ENCODE peak calls at places on chromosome 11, in nine cellular contexts. A is GM12865, Q is progenitor cell of endocrine pancreas, J is psoas muscle, H is A549, R is fibroblast of the aortic adventitia, X is fibroblast of lung, U is uterus, M is endothelial cell. F is an unnamed sample.

GRCh38 chr11:119777940-119778339 is 48.9 kb upstream of the NECTIN1 start:
- DNase-seq in A (no peak), R (no peak), H (no peak), U (no peak), M (no peak), J (peak; percentile 29), Q (no peak), X (no peak), F (no peak)

GRCh38 chr11:66546368-66546965 is at the start of gene ACTN3:
- DNase-seq in M (peak; percentile 15), U (peak; percentile 64), A (peak; percentile 32), Q (no peak), J (peak; percentile 69), H (peak; percentile 18), R (peak; percentile 6), X (peak; percentile 27), F (peak; percentile 32)

GRCh38 chr11:69449320-69450063 is 32.0 kb upstream of the LINC01488 start:
- DNase-seq in J (peak; percentile 80), X (peak; percentile 57), R (peak; percentile 15), Q (no peak), U (peak; percentile 65), A (no peak), M (peak; percentile 71), H (no peak), F (peak; percentile 84)

GRCh38 chr11:103609117-103610066 is 427.0 kb upstream of the DDI1 start:
- DNase-seq in Q (no peak), R (peak; percentile 96), M (peak; percentile 18), A (no peak), U (no peak), J (no peak), X (peak; percentile 97), H (peak; percentile 68), F (no peak)

GRCh38 chr11:45926001-45926401 is 3.5 kb downstream of the LARGE2 start:
- DNase-seq in M (no peak), H (no peak), J (peak; percentile 44), X (no peak), U (peak; percentile 13), A (no peak), R (no peak), Q (no peak), F (peak; percentile 68)

GRCh38 chr11:46972821-46973220 is 36.3 kb downstream of the CSTPP1 start:
- DNase-seq in X (no peak), A (no peak), Q (no peak), R (no peak), M (no peak), J (no peak), U (no peak), H (no peak), F (no peak)

GRCh38 chr11:117281159-117281558 is 10.0 kb upstream of the BACE1-AS start:
- DNase-seq in X (peak; percentile 99), M (no peak), J (no peak), Q (no peak), H (peak; percentile 11), U (peak; percentile 74), R (peak; percentile 99), A (no peak), F (no peak)

GRCh38 chr11:61868601-61869476 is 22.5 kb downstream of the FADS3 start:
- DNase-seq in A (no peak), Q (no peak), X (no peak), H (no peak), U (no peak), J (peak; percentile 50), R (no peak), M (no peak), F (no peak)

GRCh38 chr11:36412781-36413383 is 97.2 kb downstream of the TRAF6 start:
- DNase-seq in Q (no peak), M (no peak), J (no peak), R (peak; percentile 21), U (no peak), A (no peak), X (peak; percentile 70), H (no peak), F (no peak)

GRCh38 chr11:70324354-70325115 is 54.0 kb downstream of the PPFIA1 start:
- DNase-seq in M (no peak), Q (no peak), H (no peak), X (peak; percentile 56), J (no peak), R (no peak), U (no peak), A (peak; percentile 66), F (no peak)

GRCh38 chr11:59669611-59670009 is 773 bp upstream of the PATL1 start:
- DNase-seq in R (peak; percentile 79), J (no peak), Q (peak; percentile 18), X (peak; percentile 59), M (peak; percentile 33), U (peak; percentile 44), A (no peak), H (peak; percentile 21), F (peak; percentile 37)

GRCh38 chr11:38791346-38791961 is 2193.4 kb upstream of the RAG2 start:
- DNase-seq in M (peak; percentile 39), R (peak; percentile 67), Q (peak; percentile 24), H (peak; percentile 62), A (peak; percentile 60), X (peak; percentile 61), J (no peak), U (no peak), F (no peak)

GRCh38 chr11:97683733-97684132 is 1293.9 kb downstream of the JRKL start:
- DNase-seq in X (no peak), Q (no peak), A (peak; percentile 21), J (no peak), M (no peak), H (peak; percentile 4), U (no peak), R (no peak), F (no peak)

GRCh38 chr11:119258983-119259382 is 52.8 kb downstream of the CBL start:
- DNase-seq in U (no peak), A (peak; percentile 26), M (no peak), J (no peak), Q (no peak), R (no peak), H (no peak), X (no peak), F (no peak)

GRCh38 chr11:43954241-43954640 is 11.8 kb downstream of the C11orf96 start:
- DNase-seq in U (no peak), X (no peak), J (no peak), H (no peak), A (no peak), Q (no peak), M (no peak), R (no peak), F (no peak)

GRCh38 chr11:26102325-26102724 is 229.6 kb upstream of the ANO3 start:
- DNase-seq in H (no peak), X (no peak), J (no peak), R (no peak), Q (no peak), U (no peak), M (no peak), A (no peak), F (no peak)

GRCh38 chr11:115301029-115301428 is 203.2 kb downstream of the CADM1 start:
- DNase-seq in R (no peak), U (no peak), H (no peak), Q (no peak), X (peak; percentile 84), M (no peak), A (no peak), J (no peak), F (no peak)

GRCh38 chr11:128648711-128649110 is 45.2 kb upstream of the FLI1 start:
- DNase-seq in R (no peak), A (no peak), U (no peak), J (no peak), H (no peak), X (no peak), Q (no peak), M (no peak), F (no peak)

GRCh38 chr11:128642571-128642970 is 51.3 kb upstream of the FLI1 start:
- DNase-seq in X (no peak), U (no peak), R (no peak), Q (no peak), M (no peak), H (no peak), A (no peak), J (no peak), F (no peak)

GRCh38 chr11:128645968-128646367 is 47.9 kb upstream of the FLI1 start:
- DNase-seq in H (no peak), J (no peak), A (no peak), R (no peak), M (no peak), U (no peak), X (no peak), Q (no peak), F (no peak)

DNA sequence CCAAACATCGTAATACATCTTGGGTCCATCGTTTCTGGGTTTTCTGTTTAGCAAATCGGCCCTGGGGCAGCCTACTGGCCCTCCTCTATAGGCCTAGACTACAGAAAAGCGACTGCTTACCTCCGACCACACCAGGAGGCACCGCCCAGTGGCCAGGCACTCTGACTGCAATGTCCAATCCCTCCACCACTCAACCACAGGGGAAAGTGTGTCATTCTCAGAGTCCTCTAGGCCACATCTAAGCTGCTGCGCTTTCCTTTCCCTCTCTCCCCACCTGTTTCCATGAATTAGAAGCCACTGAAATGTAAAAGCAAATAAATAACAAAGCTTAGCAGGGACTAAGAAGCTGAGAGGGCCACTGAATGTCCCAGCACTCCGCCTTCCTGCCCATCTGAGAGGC is 50.2 kb upstream of the FLI1 start:
- DNase-seq in R (no peak), A (no peak), J (no peak), M (no peak), X (no peak), H (no peak), U (no peak), Q (no peak), F (no peak)
- TF ChIP-seq CTCF in R (no peak), A (no peak), J (no peak), M (no peak), X (no peak), H (no peak), U (no peak), Q (peak; percentile 14), F (no peak)

DNA sequence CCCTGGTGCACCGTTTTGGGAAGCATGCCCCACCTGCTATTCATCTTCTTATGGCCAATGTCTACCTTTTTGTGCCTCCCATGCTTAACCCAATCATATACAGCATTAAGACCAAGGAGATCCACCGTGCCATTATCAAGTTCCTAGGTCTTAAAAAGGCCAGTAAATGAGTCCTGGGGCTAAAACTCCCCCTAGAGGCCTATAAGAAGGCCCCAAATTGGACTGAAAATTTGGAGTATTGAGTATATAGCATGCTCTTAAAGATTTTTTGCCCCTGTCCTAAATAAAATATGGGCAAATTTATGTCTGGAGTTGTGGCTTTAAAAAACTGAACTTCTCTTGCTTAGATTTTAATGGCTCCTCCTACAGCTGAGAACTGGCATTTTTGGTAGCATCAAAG is 6.6 kb downstream of the OR51M1 start:
- DNase-seq in U (no peak), J (no peak), X (no peak), H (no peak), M (no peak), R (no peak), A (no peak), Q (no peak), F (no peak)
- TF ChIP-seq CTCF in U (no peak), J (no peak), X (peak; percentile 19), H (no peak), M (no peak), R (no peak), A (no peak), Q (no peak), F (no peak)

GRCh38 chr11:76158394-76159302 is 47.7 kb downstream of the WNT11 start:
- DNase-seq in M (no peak), H (no peak), R (no peak), Q (no peak), U (no peak), A (no peak), X (no peak), J (no peak), F (no peak)
- TF ChIP-seq CTCF in M (no peak), H (no peak), R (no peak), Q (no peak), U (no peak), A (no peak), X (no peak), J (no peak), F (no peak)

GRCh38 chr11:41660585-41660984 is 201.1 kb upstream of the LRRC4C start:
- DNase-seq in Q (no peak), X (no peak), U (no peak), J (no peak), M (peak; percentile 23), R (no peak), A (no peak), H (peak; percentile 9), F (no peak)
- TF ChIP-seq CTCF in Q (peak; percentile 14), X (no peak), U (no peak), J (no peak), M (no peak), R (no peak), A (peak; percentile 16), H (no peak), F (peak; percentile 36)